ENCODE peak calls at places on chromosome 1, in four cellular contexts. N is AG04450; X is astrocyte of the hippocampus; V is stimulated activated CD4-positive, alpha-beta T cell treated with anti-CD3 and anti-CD28 coated beads, TNF-alpha, amount 100 ng/mL, for 24 hours. G is an unnamed sample.

GRCh38 chr1:66503841-66504470 is 30.0 kb upstream of the SGIP1 start:
- DNase-seq in X (peak; percentile 77), N (no peak), V (peak; percentile 13), G (no peak)

GRCh38 chr1:165763442-165763841 is 5.2 kb downstream of the TMCO1 start:
- DNase-seq in V (peak; percentile 9), N (no peak), X (no peak), G (no peak)

GRCh38 chr1:172003766-172004530 is 162.7 kb downstream of the DNM3 start:
- DNase-seq in V (no peak), X (no peak), N (no peak), G (no peak)

GRCh38 chr1:38814984-38815464 is 44.5 kb downstream of the RRAGC start:
- DNase-seq in X (no peak), N (no peak), V (no peak), G (no peak)

GRCh38 chr1:27557596-27558340 is 46.2 kb downstream of the AHDC1 start:
- DNase-seq in V (no peak), X (no peak), N (no peak), G (no peak)

GRCh38 chr1:165799387-165799786 is 28.0 kb upstream of the UCK2 start:
- DNase-seq in V (no peak), X (no peak), N (no peak), G (no peak)

GRCh38 chr1:1783320-1783719 is 5.0 kb upstream of the NADK start:
- DNase-seq in N (no peak), X (no peak), V (no peak), G (no peak)

GRCh38 chr1:232507571-232507970 is 122.4 kb downstream of the SIPA1L2 start:
- DNase-seq in N (no peak), V (no peak), X (no peak), G (no peak)

GRCh38 chr1:27656157-27656893 is 15.7 kb downstream of the IFI6 start:
- DNase-seq in N (no peak), X (peak; percentile 63), V (no peak), G (no peak)

GRCh38 chr1:113255038-113255727 is 135.1 kb upstream of the MAGI3 start:
- DNase-seq in X (peak; percentile 61), V (no peak), N (no peak), G (no peak)

GRCh38 chr1:207883104-207883651 is 27.7 kb downstream of the CD34 start:
- DNase-seq in X (no peak), V (no peak), N (no peak), G (no peak)

GRCh38 chr1:226482975-226483660 is 65.4 kb upstream of the STUM start:
- DNase-seq in X (no peak), V (no peak), N (no peak), G (no peak)

GRCh38 chr1:240107058-240107684 is 15.5 kb downstream of the FMN2 start:
- DNase-seq in N (peak; percentile 37), V (no peak), X (peak; percentile 72), G (no peak)

GRCh38 chr1:84782311-84782771 is 92.1 kb upstream of the SSX2IP start:
- DNase-seq in N (no peak), V (peak; percentile 77), X (peak; percentile 85), G (peak; percentile 75)

GRCh38 chr1:157652859-157653493 is 47.6 kb downstream of the FCRL3 start:
- DNase-seq in N (no peak), X (no peak), V (no peak), G (no peak)

GRCh38 chr1:2127181-2128145 is 67.1 kb downstream of the FAAP20 start:
- DNase-seq in X (peak; percentile 64), N (no peak), V (no peak), G (no peak)

GRCh38 chr1:197924516-197925123 is 7.4 kb downstream of the LHX9 start:
- DNase-seq in X (peak; percentile 69), N (peak; percentile 16), V (no peak), G (no peak)

GRCh38 chr1:80375662-80376061 is 1369.1 kb upstream of the ADGRL4 start:
- DNase-seq in V (no peak), X (peak; percentile 56), N (peak; percentile 49), G (no peak)

GRCh38 chr1:109969907-109970306 is 14.7 kb upstream of the AHCYL1 start:
- DNase-seq in X (no peak), V (no peak), N (no peak), G (no peak)

GRCh38 chr1:7380712-7381111 is 390.4 kb upstream of the VAMP3 start:
- DNase-seq in X (peak; percentile 17), V (no peak), N (no peak), G (no peak)

GRCh38 chr1:230247921-230248778 is 178.0 kb downstream of the PGBD5 start:
- DNase-seq in V (no peak), X (no peak), N (no peak), G (no peak)

GRCh38 chr1:15708486-15709137 is 24.5 kb downstream of the PLEKHM2 start:
- DNase-seq in V (no peak), N (no peak), X (no peak), G (no peak)

GRCh38 chr1:28602536-28603439 is 10.7 kb downstream of the RAB42 start:
- DNase-seq in X (peak; percentile 88), V (no peak), N (peak; percentile 55), G (no peak)